ENCODE peak calls at places on chromosomes 11 and 22, in four cellular contexts. B, P, F and Z are unnamed samples.

GRCh38 chr22:27476729-27477128 is 324.8 kb downstream of the MN1 start:
- DNase-seq in B (peak), P (peak), F (no peak), Z (peak)

GRCh38 chr11:22192642-22193347 is at the start of gene ANO5:
- DNase-seq in B (peak), P (no peak), F (peak), Z (peak)

GRCh38 chr11:123419720-123420466 is 10.2 kb upstream of the GRAMD1B start:
- DNase-seq in B (peak), P (no peak), F (no peak), Z (no peak)

GRCh38 chr22:43230983-43231723 is 44.2 kb upstream of the TTLL12 start:
- DNase-seq in B (peak), P (peak), F (peak), Z (peak)

GRCh38 chr22:19035474-19036228 is 86.6 kb downstream of the DGCR2 start:
- DNase-seq in B (no peak), P (peak), F (no peak), Z (no peak)

GRCh38 chr22:39151329-39151975 is 1.0 kb downstream of the CBX7 start:
- DNase-seq in B (no peak), P (no peak), F (peak), Z (no peak)

GRCh38 chr11:66311470-66311964 is 5.3 kb downstream of the CD248 start:
- DNase-seq in B (no peak), P (no peak), F (no peak), Z (no peak)

GRCh38 chr11:11584446-11584810 is 37.4 kb downstream of the GALNT18 start:
- DNase-seq in B (peak), P (peak), F (no peak), Z (peak)

GRCh38 chr22:46082633-46083032 is 67.7 kb upstream of the PPARA start:
- DNase-seq in B (no peak), P (peak), F (no peak), Z (no peak)

GRCh38 chr22:26763633-26764295 is 106.4 kb downstream of the MIAT start:
- DNase-seq in B (peak), P (peak), F (no peak), Z (peak)

GRCh38 chr11:45285289-45285828 is 782 bp downstream of the SYT13 start:
- DNase-seq in B (no peak), P (no peak), F (no peak), Z (no peak)

GRCh38 chr11:15655552-15655951 is 540.8 kb downstream of the INSC start:
- DNase-seq in B (no peak), P (no peak), F (no peak), Z (no peak)

GRCh38 chr11:126781942-126782341 is 218.6 kb downstream of the KIRREL3 start:
- DNase-seq in B (no peak), P (no peak), F (no peak), Z (no peak)

GRCh38 chr11:110518809-110519514 is 89.2 kb downstream of the FDX1 start:
- DNase-seq in B (no peak), P (peak), F (no peak), Z (peak)

GRCh38 chr11:104159356-104159755 is 4.6 kb downstream of the PDGFD start:
- DNase-seq in B (peak), P (no peak), F (no peak), Z (no peak)

GRCh38 chr11:35746356-35747153 is 84.0 kb downstream of the TRIM44 start:
- DNase-seq in B (no peak), P (peak), F (no peak), Z (no peak)

GRCh38 chr22:30806391-30806861 is 111.8 kb downstream of the OSBP2 start:
- DNase-seq in B (peak), P (peak), F (no peak), Z (peak)

GRCh38 chr22:22605074-22605404 is 39.4 kb upstream of the GGTLC2 start:
- DNase-seq in B (no peak), P (no peak), F (no peak), Z (no peak)

GRCh38 chr11:68916439-68916838 is 12.7 kb downstream of the IGHMBP2 start:
- DNase-seq in B (no peak), P (no peak), F (no peak), Z (no peak)

GRCh38 chr11:118314985-118315384 is 10.5 kb downstream of the CD3E start:
- DNase-seq in B (no peak), P (no peak), F (no peak), Z (no peak)

GRCh38 chr11:2517386-2518064 is 72.7 kb downstream of the KCNQ1 start:
- DNase-seq in B (no peak), P (no peak), F (peak), Z (no peak)

GRCh38 chr11:89052220-89052619 is 13.6 kb downstream of the GRM5 start:
- DNase-seq in B (no peak), P (no peak), F (no peak), Z (no peak)

GRCh38 chr11:96107143-96107829 is 183.4 kb upstream of the MTMR2 start:
- DNase-seq in B (no peak), P (no peak), F (no peak), Z (no peak)

GRCh38 chr11:130728185-130729160 is 187.8 kb downstream of the SNX19 start:
- DNase-seq in B (peak), P (no peak), F (no peak), Z (no peak)

GRCh38 chr11:64804346-64805210 is 1.6 kb upstream of the MAP4K2 start:
- DNase-seq in B (no peak), P (no peak), F (no peak), Z (no peak)
- H3K4me3 ChIP-seq in B (no peak), P (no peak), F (no peak), Z (no peak)

DNA sequence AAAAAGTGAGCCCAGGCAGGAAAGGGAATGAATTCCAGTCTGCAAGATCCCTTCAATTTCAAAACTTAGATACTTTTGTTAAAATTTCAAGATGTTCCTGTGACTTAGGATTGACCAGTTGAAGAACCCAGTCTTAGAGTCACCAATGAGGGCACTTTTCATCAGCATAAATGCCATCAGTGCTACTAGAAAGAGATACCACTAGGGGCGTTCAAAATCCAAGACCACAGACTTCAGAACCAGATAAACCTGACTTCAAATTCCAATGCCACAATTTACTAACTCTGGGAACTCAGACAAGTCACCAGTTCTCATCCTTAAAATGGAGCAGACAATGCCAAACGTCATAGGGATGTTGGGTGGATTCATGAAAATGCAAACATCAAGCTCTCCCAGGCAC is 523.2 kb downstream of the BUD13 start:
- DNase-seq in B (no peak), P (no peak), F (no peak), Z (no peak)
- TF ChIP-seq CTCF in B (no peak), P (no peak), F (no peak), Z (no peak)

DNA sequence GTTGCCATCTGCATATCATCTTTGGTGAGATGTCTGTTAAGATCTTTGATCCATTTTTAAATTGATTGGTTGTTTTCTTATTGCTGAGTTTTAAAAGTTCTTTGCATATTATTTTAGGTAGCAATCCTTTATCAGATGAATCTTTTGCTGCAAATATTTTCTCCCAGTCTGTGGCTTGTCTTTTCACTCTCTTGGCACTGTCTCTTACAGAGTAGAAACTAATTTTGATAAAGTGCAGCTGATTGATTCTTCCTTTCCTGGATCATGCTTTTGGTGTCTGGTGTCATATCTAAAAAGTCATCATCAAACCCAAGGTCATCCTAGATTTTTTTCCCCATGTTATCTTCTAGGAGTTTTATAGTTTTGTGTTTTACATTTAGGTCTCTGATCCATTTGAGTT is 112.6 kb downstream of the NAT10 start:
- DNase-seq in B (no peak), P (no peak), F (no peak), Z (no peak)
- H3K4me3 ChIP-seq in B (no peak), P (no peak), F (no peak), Z (no peak)

GRCh38 chr11:120909676-120910215 is 114.2 kb upstream of the TBCEL start:
- DNase-seq in B (peak), P (no peak), F (no peak), Z (no peak)

GRCh38 chr11:120914021-120914420 is 109.9 kb upstream of the TBCEL start:
- DNase-seq in B (no peak), P (no peak), F (no peak), Z (no peak)

GRCh38 chr11:120911943-120912342 is 112.0 kb upstream of the TBCEL start:
- DNase-seq in B (peak), P (no peak), F (no peak), Z (no peak)

GRCh38 chr11:120912915-120913314 is 111.0 kb upstream of the TBCEL start:
- DNase-seq in B (no peak), P (no peak), F (no peak), Z (no peak)

GRCh38 chr11:120912504-120912903 is 111.4 kb upstream of the TBCEL start:
- DNase-seq in B (peak), P (peak), F (no peak), Z (peak)
- TF ChIP-seq CTCF in B (peak), P (peak), F (no peak), Z (peak)

GRCh38 chr22:29308148-29308790 is 1.8 kb downstream of the GAS2L1 start:
- DNase-seq in B (peak), P (no peak), F (peak), Z (no peak)

GRCh38 chr22:29306175-29306829 is at the start of gene GAS2L1:
- DNase-seq in B (peak), P (peak), F (peak), Z (peak)

GRCh38 chr22:29306830-29307657 is 594 bp downstream of the GAS2L1 start:
- DNase-seq in B (peak), P (peak), F (peak), Z (peak)

GRCh38 chr22:29308791-29309262 is 2.4 kb downstream of the GAS2L1 start:
- DNase-seq in B (peak), P (peak), F (no peak), Z (peak)

DNA sequence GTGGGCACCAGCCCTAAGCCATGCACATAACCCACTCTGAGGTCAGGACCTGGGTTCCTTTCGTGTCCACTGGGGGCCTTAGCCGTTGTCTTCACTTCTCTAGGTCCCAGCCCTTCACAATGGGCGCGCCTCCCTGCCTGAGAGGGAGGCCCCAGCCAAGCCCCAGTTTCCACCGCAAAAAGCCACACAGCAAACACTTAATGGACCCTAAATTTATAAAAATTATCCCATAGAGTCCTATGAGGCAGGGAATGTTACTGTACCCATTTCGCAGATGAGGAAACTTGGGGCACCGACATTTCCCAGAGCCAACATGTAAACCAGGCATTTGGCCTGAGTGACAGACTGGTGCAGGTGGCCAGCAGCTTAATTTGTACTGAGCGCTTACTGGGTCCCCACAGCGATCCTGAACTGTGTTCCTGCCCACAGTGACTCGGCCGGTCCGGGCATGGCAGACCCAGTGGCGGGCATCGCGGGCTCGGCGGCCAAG is 1.3 kb downstream of the GAS2L1 start:
- DNase-seq in B (no peak), P (no peak), F (no peak), Z (no peak)
- H3K4me3 ChIP-seq in B (peak), P (peak), F (peak), Z (peak)

GRCh38 chr22:37176464-37177061 is 11.5 kb downstream of the C1QTNF6 start:
- DNase-seq in B (no peak), P (peak), F (peak), Z (peak)
- TF ChIP-seq CTCF in B (no peak), P (no peak), F (no peak), Z (no peak)

DNA sequence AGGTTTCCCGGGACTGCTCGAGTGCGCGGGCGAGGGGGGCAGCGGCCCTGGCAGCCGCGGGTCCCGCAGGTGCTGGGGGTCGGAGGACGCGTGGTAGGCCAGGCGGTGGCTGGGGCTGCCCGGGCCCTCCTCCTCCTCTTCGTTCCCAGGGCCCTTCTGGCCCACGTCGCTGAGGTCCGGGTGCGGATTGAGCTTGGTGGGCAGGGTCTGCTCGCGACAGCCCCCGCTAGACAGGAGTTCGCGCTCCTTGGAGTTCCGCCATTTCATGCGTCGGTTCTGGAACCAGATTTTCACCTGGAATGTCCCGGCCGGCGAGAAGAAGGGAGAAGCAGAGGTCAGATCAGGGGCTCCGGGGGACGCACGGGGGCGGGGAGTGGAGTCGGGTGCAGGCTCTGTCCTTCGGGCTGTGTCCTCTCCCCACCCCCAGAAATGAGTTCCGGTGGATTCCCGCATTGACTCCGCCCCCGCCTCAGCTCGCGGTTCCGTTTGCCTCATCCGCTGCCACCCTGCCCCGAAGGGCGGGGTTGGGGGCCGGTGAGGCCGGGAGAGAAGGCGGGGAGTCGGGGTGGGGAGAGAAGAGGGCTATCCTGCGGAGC is 3.9 kb downstream of the DBX1 start:
- DNase-seq in B (no peak), P (no peak), F (no peak), Z (no peak)
- H3K4me3 ChIP-seq in B (no peak), P (no peak), F (peak), Z (no peak)